ENCODE peak calls at places on chromosomes 5 and 9, in seven cellular contexts. I, A, X, Y, J, R and Q are unnamed samples.
A peak's percentile ranks its signal among the peaks of the same experiment; 100 is the strongest.

GRCh38 chr5:163645421-163646416 is 140.3 kb downstream of the MAT2B start:
- DNase-seq in A (no peak), R (no peak), X (no peak), I (no peak), Y (no peak), J (no peak), Q (no peak)

GRCh38 chr5:135243194-135244191 is 155.5 kb downstream of the MACROH2A1 start:
- DNase-seq in I (no peak), Y (no peak), X (peak; percentile 39), J (peak; percentile 85), A (no peak), R (no peak), Q (no peak)

GRCh38 chr5:91042856-91043255 is 340.3 kb downstream of the ARRDC3 start:
- DNase-seq in R (no peak), J (no peak), A (no peak), I (no peak), Y (no peak), X (peak; percentile 19), Q (no peak)

GRCh38 chr5:134004626-134005414 is at the start of gene VDAC1:
- DNase-seq in X (no peak), A (peak; percentile 56), J (peak; percentile 98), Y (peak; percentile 96), I (no peak), R (no peak), Q (peak; percentile 82)

GRCh38 chr5:6726006-6726405 is 12.8 kb downstream of the TENT4A start:
- DNase-seq in R (no peak), J (no peak), X (no peak), A (no peak), Y (no peak), I (no peak), Q (no peak)

GRCh38 chr5:136620016-136620419 is 254.7 kb upstream of the TRPC7 start:
- DNase-seq in R (no peak), X (no peak), I (no peak), A (no peak), J (no peak), Y (no peak), Q (no peak)

GRCh38 chr5:139705655-139706587 is 57.8 kb downstream of the CXXC5 start:
- DNase-seq in A (no peak), J (no peak), Y (no peak), I (no peak), R (no peak), X (no peak), Q (no peak)

GRCh38 chr5:39138892-39139291 is 64.7 kb upstream of the RICTOR start:
- DNase-seq in R (no peak), Y (no peak), X (no peak), A (no peak), I (no peak), J (no peak), Q (no peak)

GRCh38 chr5:95238560-95239325 is 46.2 kb downstream of the MCTP1 start:
- DNase-seq in R (no peak), I (no peak), A (no peak), Y (peak; percentile 10), J (no peak), X (no peak), Q (peak; percentile 51)

GRCh38 chr9:133826289-133827085 is 88.3 kb upstream of the SARDH start:
- DNase-seq in A (no peak), Y (no peak), R (no peak), X (no peak), I (no peak), J (peak; percentile 76), Q (no peak)

GRCh38 chr9:129697956-129698757 is 32.7 kb downstream of the PRRX2 start:
- DNase-seq in X (no peak), J (peak; percentile 67), R (no peak), Y (no peak), A (no peak), I (no peak), Q (no peak)

GRCh38 chr5:60297658-60298057 is 402.3 kb downstream of the DEPDC1B start:
- DNase-seq in I (no peak), Y (no peak), A (no peak), J (no peak), X (no peak), R (no peak), Q (no peak)

GRCh38 chr5:79001471-79001870 is 16.4 kb upstream of the ARSB start:
- DNase-seq in Y (no peak), A (no peak), X (no peak), J (no peak), R (no peak), I (no peak), Q (no peak)

GRCh38 chr5:96601811-96602244 is 60.3 kb upstream of the CAST start:
- DNase-seq in A (peak; percentile 53), X (peak; percentile 56), Y (peak; percentile 67), J (peak; percentile 67), R (peak; percentile 16), I (no peak), Q (peak; percentile 79)

GRCh38 chr5:16550316-16550952 is 66.4 kb downstream of the RETREG1 start:
- DNase-seq in X (peak; percentile 66), R (no peak), A (peak; percentile 56), Y (peak; percentile 84), I (no peak), J (peak; percentile 44), Q (peak; percentile 84)
- TF ChIP-seq JUND in X (no peak), R (no peak), A (no peak), Y (peak; percentile 24), I (no peak), J (no peak), Q (no peak)

DNA sequence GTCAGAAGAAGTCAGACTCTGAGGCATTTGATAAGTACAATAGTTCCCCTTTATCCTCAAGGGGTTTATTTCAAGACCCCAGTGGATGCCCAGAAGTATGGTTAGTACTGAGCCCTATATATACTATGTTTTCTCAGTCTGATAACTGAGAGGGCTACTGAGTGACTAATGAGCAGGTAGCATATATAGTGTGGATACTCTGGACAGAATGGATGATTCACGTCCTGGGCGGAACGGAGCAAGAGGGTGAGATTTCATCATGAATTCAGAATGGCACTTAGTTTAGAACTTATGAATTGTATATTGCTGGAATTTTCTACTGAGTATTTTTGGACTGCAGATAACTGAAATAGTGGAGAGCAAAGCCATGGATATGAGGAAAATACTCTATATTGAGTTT is 457.6 kb downstream of the PLK2 start:
- DNase-seq in J (no peak), Y (no peak), I (no peak), R (no peak), A (no peak), X (no peak), Q (no peak)
- TF ChIP-seq JUND in J (no peak), Y (no peak), I (no peak), R (no peak), A (no peak), X (no peak), Q (no peak)

DNA sequence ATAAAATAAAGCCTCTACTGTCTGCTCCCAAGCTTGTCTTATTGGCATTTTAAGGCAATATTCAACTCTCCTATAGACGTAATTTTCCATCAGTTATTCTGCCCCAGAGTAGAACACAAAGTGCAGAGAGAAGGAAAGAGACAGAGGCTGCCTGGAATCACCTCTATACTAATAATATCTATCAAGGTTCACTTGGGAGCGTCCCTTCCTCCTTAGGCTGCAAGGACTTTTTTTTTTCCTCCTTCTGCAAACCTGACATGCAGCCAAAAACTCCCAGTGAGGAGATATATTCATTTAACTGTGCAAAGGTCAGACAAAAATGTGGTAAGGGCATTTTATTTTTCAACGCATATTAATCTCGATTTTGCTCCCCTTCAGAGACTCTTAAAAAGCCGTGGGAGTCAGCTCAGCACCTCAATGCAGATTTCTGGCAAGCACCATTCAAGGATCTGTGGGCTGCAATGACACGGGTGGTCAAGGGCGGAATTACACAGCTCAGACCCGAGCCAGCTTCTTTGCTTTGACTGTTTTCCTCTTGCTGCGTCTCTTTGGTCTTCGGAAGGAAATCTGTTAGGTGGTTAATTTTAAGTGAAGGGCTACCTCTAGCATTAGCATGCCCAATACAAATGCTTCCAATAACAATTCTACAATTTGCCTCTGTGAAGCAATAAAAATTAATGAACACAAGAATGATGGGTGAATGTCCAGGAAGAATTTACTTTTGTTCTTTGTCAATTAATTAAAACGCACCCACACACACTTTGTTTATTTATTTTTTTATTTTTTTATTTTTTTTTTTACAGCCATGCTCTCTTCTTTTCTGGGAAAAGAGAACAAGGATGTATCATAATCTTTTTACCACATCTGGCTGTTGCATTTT is 587.7 kb upstream of the GRAMD2B start:
- DNase-seq in R (no peak), X (peak; percentile 1), A (peak; percentile 36), J (peak; percentile 41), I (peak; percentile 47), Y (no peak), Q (peak; percentile 71)
- TF ChIP-seq JUND in R (no peak), X (no peak), A (no peak), J (no peak), I (no peak), Y (no peak), Q (no peak)

GRCh38 chr5:31581498-31582099 is 49.5 kb downstream of the C5orf22 start:
- DNase-seq in A (peak; percentile 22), J (peak; percentile 39), X (peak; percentile 10), R (no peak), I (no peak), Y (peak; percentile 31), Q (no peak)
- TF ChIP-seq JUND in A (no peak), J (no peak), X (no peak), R (no peak), I (no peak), Y (no peak), Q (no peak)

DNA sequence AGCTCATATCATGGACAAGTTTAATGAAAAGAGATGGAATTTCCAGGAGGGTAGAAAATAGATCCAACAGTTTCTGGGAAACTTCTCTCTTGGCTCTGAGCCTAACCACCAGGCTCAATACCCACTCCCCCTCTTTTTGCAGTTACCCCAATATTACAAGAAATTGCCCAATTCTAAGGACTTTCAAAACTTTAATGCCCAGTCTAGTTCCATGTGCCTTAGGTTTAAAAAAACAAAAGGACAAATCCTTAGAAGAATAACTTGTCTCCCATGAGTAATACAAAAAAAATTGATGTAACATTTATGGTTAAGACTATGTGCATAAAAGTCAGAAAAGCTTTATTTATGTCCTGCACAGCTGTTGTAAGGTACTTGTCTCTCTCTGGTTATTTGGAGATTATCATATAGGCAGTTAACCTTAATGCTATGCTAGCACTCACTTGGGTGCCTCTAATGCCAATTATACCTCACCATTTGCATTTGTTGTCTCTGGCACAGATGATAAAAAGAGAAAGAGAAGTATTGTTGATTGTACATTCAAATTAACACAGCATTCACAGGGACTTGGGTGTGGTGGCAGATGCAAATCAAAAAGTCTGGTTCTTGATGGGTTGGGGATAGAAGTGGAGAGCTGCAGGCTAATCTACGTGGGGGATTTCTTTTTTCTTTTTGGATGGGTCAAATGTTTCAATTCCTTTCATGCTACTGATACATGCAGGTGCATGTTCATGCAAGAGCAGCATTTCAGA is 159.4 kb downstream of the PIK3R1 start:
- DNase-seq in Y (no peak), J (no peak), R (no peak), I (no peak), A (no peak), X (no peak), Q (no peak)
- TF ChIP-seq JUND in Y (no peak), J (no peak), R (no peak), I (no peak), A (no peak), X (no peak), Q (no peak)

GRCh38 chr5:74766348-74766886 is 500 bp downstream of the GFM2 start:
- DNase-seq in A (peak; percentile 41), J (peak; percentile 63), Y (peak; percentile 43), X (peak; percentile 19), I (no peak), R (no peak), Q (peak; percentile 15)
- TF ChIP-seq JUND in A (no peak), J (no peak), Y (no peak), X (no peak), I (no peak), R (no peak), Q (no peak)